ENCODE peak calls at places on chromosomes 16 and 17, in ten cellular contexts. One of them, this sample, is unnamed. For H3K4me1, the result is how much of the 10 kb centered on the place peaks cover.

GRCh38 chr17:81354944-81355327 is 40.3 kb upstream of the BAHCC1 start:
- DNase-seq in fibroblast of lung: no peak
- DNase-seq in uterus: no peak
- DNase-seq in CD8-positive, alpha-beta T cell: no peak
- DNase-seq in CD8-positive, alpha-beta memory T cell: no peak
- DNase-seq in A549: no peak
- DNase-seq in CD4-positive, CD25-positive, alpha-beta regulatory T cell: no peak
- DNase-seq in tibial nerve: no peak
- DNase-seq in cardiac muscle cell: no peak
- DNase-seq in heart left ventricle: no peak
- DNase-seq in this sample: no peak

GRCh38 chr17:71922439-71922838 is 198.4 kb upstream of the SOX9 start:
- DNase-seq in fibroblast of lung: peak
- DNase-seq in uterus: no peak
- DNase-seq in CD8-positive, alpha-beta T cell: no peak
- DNase-seq in CD8-positive, alpha-beta memory T cell: no peak
- DNase-seq in A549: no peak
- DNase-seq in CD4-positive, CD25-positive, alpha-beta regulatory T cell: no peak
- DNase-seq in tibial nerve: no peak
- DNase-seq in cardiac muscle cell: no peak
- DNase-seq in heart left ventricle: no peak
- DNase-seq in this sample: no peak

GRCh38 chr16:1820096-1820972 is 6.3 kb downstream of the HAGH start:
- DNase-seq in fibroblast of lung: no peak
- DNase-seq in uterus: no peak
- DNase-seq in CD8-positive, alpha-beta T cell: no peak
- DNase-seq in CD8-positive, alpha-beta memory T cell: no peak
- DNase-seq in A549: no peak
- DNase-seq in CD4-positive, CD25-positive, alpha-beta regulatory T cell: no peak
- DNase-seq in tibial nerve: no peak
- DNase-seq in cardiac muscle cell: no peak
- DNase-seq in heart left ventricle: no peak
- DNase-seq in this sample: no peak

GRCh38 chr16:3059041-3059722 is 6.3 kb upstream of the IL32 start:
- DNase-seq in fibroblast of lung: peak
- DNase-seq in uterus: peak
- DNase-seq in CD8-positive, alpha-beta T cell: peak
- DNase-seq in CD8-positive, alpha-beta memory T cell: peak
- DNase-seq in A549: peak
- DNase-seq in CD4-positive, CD25-positive, alpha-beta regulatory T cell: peak
- DNase-seq in tibial nerve: peak
- DNase-seq in cardiac muscle cell: peak
- DNase-seq in heart left ventricle: peak
- DNase-seq in this sample: peak

GRCh38 chr16:49755291-49755611 is 100.7 kb downstream of the ZNF423 start:
- DNase-seq in fibroblast of lung: peak
- DNase-seq in uterus: no peak
- DNase-seq in CD8-positive, alpha-beta T cell: no peak
- DNase-seq in CD8-positive, alpha-beta memory T cell: no peak
- DNase-seq in A549: peak
- DNase-seq in CD4-positive, CD25-positive, alpha-beta regulatory T cell: no peak
- DNase-seq in tibial nerve: peak
- DNase-seq in cardiac muscle cell: peak
- DNase-seq in heart left ventricle: no peak
- DNase-seq in this sample: no peak

GRCh38 chr16:19443659-19444058 is 26.0 kb downstream of the TMC5 start:
- DNase-seq in fibroblast of lung: no peak
- DNase-seq in uterus: no peak
- DNase-seq in CD8-positive, alpha-beta T cell: no peak
- DNase-seq in CD8-positive, alpha-beta memory T cell: no peak
- DNase-seq in A549: no peak
- DNase-seq in CD4-positive, CD25-positive, alpha-beta regulatory T cell: no peak
- DNase-seq in tibial nerve: no peak
- DNase-seq in cardiac muscle cell: no peak
- DNase-seq in heart left ventricle: no peak
- DNase-seq in this sample: no peak

GRCh38 chr17:600576-601301 is 113.9 kb downstream of the VPS53 start:
- DNase-seq in fibroblast of lung: peak
- DNase-seq in uterus: peak
- DNase-seq in CD8-positive, alpha-beta T cell: no peak
- DNase-seq in CD8-positive, alpha-beta memory T cell: no peak
- DNase-seq in A549: no peak
- DNase-seq in CD4-positive, CD25-positive, alpha-beta regulatory T cell: no peak
- DNase-seq in tibial nerve: no peak
- DNase-seq in cardiac muscle cell: no peak
- DNase-seq in heart left ventricle: no peak
- DNase-seq in this sample: no peak

GRCh38 chr16:19926449-19927390 is 42.1 kb upstream of the GPRC5B start:
- DNase-seq in fibroblast of lung: peak
- DNase-seq in uterus: no peak
- DNase-seq in CD8-positive, alpha-beta T cell: no peak
- DNase-seq in CD8-positive, alpha-beta memory T cell: no peak
- DNase-seq in A549: no peak
- DNase-seq in CD4-positive, CD25-positive, alpha-beta regulatory T cell: no peak
- DNase-seq in tibial nerve: no peak
- DNase-seq in cardiac muscle cell: no peak
- DNase-seq in heart left ventricle: no peak
- DNase-seq in this sample: no peak

GRCh38 chr16:88966986-88967799 is 9.8 kb downstream of the CBFA2T3 start:
- DNase-seq in fibroblast of lung: no peak
- DNase-seq in uterus: no peak
- DNase-seq in CD8-positive, alpha-beta T cell: no peak
- DNase-seq in CD8-positive, alpha-beta memory T cell: no peak
- DNase-seq in A549: no peak
- DNase-seq in CD4-positive, CD25-positive, alpha-beta regulatory T cell: no peak
- DNase-seq in tibial nerve: no peak
- DNase-seq in cardiac muscle cell: no peak
- DNase-seq in heart left ventricle: no peak
- DNase-seq in this sample: no peak

GRCh38 chr16:88964636-88965035 is 12.4 kb downstream of the CBFA2T3 start:
- DNase-seq in fibroblast of lung: no peak
- DNase-seq in uterus: no peak
- DNase-seq in CD8-positive, alpha-beta T cell: no peak
- DNase-seq in CD8-positive, alpha-beta memory T cell: no peak
- DNase-seq in A549: no peak
- DNase-seq in CD4-positive, CD25-positive, alpha-beta regulatory T cell: no peak
- DNase-seq in tibial nerve: no peak
- DNase-seq in cardiac muscle cell: no peak
- DNase-seq in heart left ventricle: no peak
- DNase-seq in this sample: no peak

GRCh38 chr16:88963583-88963982 is 13.4 kb downstream of the CBFA2T3 start:
- DNase-seq in fibroblast of lung: no peak
- DNase-seq in uterus: no peak
- DNase-seq in CD8-positive, alpha-beta T cell: no peak
- DNase-seq in CD8-positive, alpha-beta memory T cell: no peak
- DNase-seq in A549: no peak
- DNase-seq in CD4-positive, CD25-positive, alpha-beta regulatory T cell: no peak
- DNase-seq in tibial nerve: no peak
- DNase-seq in cardiac muscle cell: no peak
- DNase-seq in heart left ventricle: peak
- DNase-seq in this sample: no peak

GRCh38 chr16:88965826-88966480 is 11.1 kb downstream of the CBFA2T3 start:
- DNase-seq in fibroblast of lung: no peak
- DNase-seq in uterus: no peak
- DNase-seq in CD8-positive, alpha-beta T cell: no peak
- DNase-seq in CD8-positive, alpha-beta memory T cell: no peak
- DNase-seq in A549: no peak
- DNase-seq in CD4-positive, CD25-positive, alpha-beta regulatory T cell: no peak
- DNase-seq in tibial nerve: no peak
- DNase-seq in cardiac muscle cell: no peak
- DNase-seq in heart left ventricle: peak
- DNase-seq in this sample: no peak

DNA sequence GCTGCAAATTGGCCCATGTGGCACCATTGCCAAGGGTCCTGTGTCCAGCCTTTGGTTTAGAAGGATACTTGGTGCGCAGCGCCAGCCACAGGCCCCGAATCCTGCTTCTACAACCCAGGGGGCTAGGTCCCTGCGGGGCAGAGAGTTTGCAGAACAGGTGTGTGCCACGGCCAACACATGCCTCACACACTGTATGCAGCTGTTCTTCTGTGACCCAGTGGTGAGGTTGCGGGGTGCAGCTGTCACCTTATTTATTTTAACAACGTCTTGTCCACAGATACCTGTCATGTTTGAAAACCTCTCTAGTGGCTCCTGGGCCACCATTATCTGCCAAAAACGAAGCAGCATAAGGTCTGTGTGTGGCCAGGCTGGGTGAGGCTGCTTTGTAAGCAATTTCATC is 11.6 kb downstream of the CBFA2T3 start:
- DNase-seq in fibroblast of lung: no peak
- DNase-seq in uterus: no peak
- DNase-seq in CD8-positive, alpha-beta T cell: no peak
- DNase-seq in CD8-positive, alpha-beta memory T cell: no peak
- DNase-seq in A549: no peak
- DNase-seq in CD4-positive, CD25-positive, alpha-beta regulatory T cell: no peak
- DNase-seq in tibial nerve: no peak
- DNase-seq in cardiac muscle cell: no peak
- DNase-seq in heart left ventricle: peak
- DNase-seq in this sample: no peak
- H3K27ac ChIP-seq in fibroblast of lung: no peak
- H3K27ac ChIP-seq in uterus: no peak
- H3K27ac ChIP-seq in CD8-positive, alpha-beta T cell: no peak
- H3K27ac ChIP-seq in CD8-positive, alpha-beta memory T cell: no peak
- H3K27ac ChIP-seq in A549: no peak
- H3K27ac ChIP-seq in CD4-positive, CD25-positive, alpha-beta regulatory T cell: no peak
- H3K27ac ChIP-seq in tibial nerve: no peak
- H3K27ac ChIP-seq in cardiac muscle cell: no peak
- H3K27ac ChIP-seq in heart left ventricle: no peak
- H3K27ac ChIP-seq in this sample: no peak

DNA sequence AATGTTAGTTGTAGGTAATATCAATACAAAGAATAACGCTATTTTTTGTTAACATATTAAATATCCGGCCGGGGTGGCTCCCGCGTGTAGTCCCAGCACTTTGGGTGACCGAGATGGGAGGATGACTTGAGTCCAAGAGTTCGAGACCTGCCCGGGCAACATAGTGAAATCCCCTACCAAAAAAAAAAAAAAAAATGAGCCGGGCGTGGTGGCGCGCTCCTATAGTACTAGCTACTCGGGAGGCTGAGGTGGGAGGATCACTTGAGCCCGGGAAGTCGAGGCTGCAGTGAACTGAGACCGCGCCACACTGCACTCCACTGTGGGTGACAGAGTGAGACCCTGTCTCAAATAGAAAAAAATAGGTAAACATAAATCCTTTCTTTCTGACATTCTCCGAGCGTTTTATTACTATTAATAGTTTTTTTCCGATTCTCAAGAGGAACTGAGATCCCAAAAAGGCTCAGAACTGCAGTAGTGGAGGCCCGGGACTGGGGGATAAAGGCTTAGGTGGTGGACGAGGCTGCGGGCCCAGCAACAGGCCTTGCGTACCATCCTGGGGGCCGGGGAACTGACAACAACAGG is 1.0 kb downstream of the N4BP1 start:
- DNase-seq in fibroblast of lung: no peak
- DNase-seq in uterus: no peak
- DNase-seq in CD8-positive, alpha-beta T cell: no peak
- DNase-seq in CD8-positive, alpha-beta memory T cell: peak
- DNase-seq in A549: no peak
- DNase-seq in CD4-positive, CD25-positive, alpha-beta regulatory T cell: no peak
- DNase-seq in tibial nerve: no peak
- DNase-seq in cardiac muscle cell: no peak
- DNase-seq in heart left ventricle: no peak
- DNase-seq in this sample: peak
- H3K4me1 ChIP-seq in fibroblast of lung: under half
- H3K4me1 ChIP-seq in uterus: under half
- H3K4me1 ChIP-seq in CD8-positive, alpha-beta T cell: half or more
- H3K4me1 ChIP-seq in CD8-positive, alpha-beta memory T cell: half or more
- H3K4me1 ChIP-seq in A549: under half
- H3K4me1 ChIP-seq in CD4-positive, CD25-positive, alpha-beta regulatory T cell: half or more
- H3K4me1 ChIP-seq in tibial nerve: under half
- H3K4me1 ChIP-seq in cardiac muscle cell: under half
- H3K4me1 ChIP-seq in heart left ventricle: under half
- H3K4me1 ChIP-seq in this sample: under half

GRCh38 chr17:82939213-82940030 is 99.6 kb upstream of the ZNF750 start:
- DNase-seq in fibroblast of lung: no peak
- DNase-seq in uterus: peak
- DNase-seq in CD8-positive, alpha-beta T cell: no peak
- DNase-seq in CD8-positive, alpha-beta memory T cell: no peak
- DNase-seq in A549: no peak
- DNase-seq in CD4-positive, CD25-positive, alpha-beta regulatory T cell: no peak
- DNase-seq in tibial nerve: no peak
- DNase-seq in cardiac muscle cell: no peak
- DNase-seq in heart left ventricle: no peak
- DNase-seq in this sample: no peak

GRCh38 chr17:82941021-82942001 is 101.5 kb upstream of the ZNF750 start:
- DNase-seq in fibroblast of lung: no peak
- DNase-seq in uterus: peak
- DNase-seq in CD8-positive, alpha-beta T cell: no peak
- DNase-seq in CD8-positive, alpha-beta memory T cell: no peak
- DNase-seq in A549: no peak
- DNase-seq in CD4-positive, CD25-positive, alpha-beta regulatory T cell: no peak
- DNase-seq in tibial nerve: no peak
- DNase-seq in cardiac muscle cell: no peak
- DNase-seq in heart left ventricle: no peak
- DNase-seq in this sample: no peak

GRCh38 chr17:82938486-82939212 is 98.8 kb upstream of the ZNF750 start:
- DNase-seq in fibroblast of lung: no peak
- DNase-seq in uterus: no peak
- DNase-seq in CD8-positive, alpha-beta T cell: no peak
- DNase-seq in CD8-positive, alpha-beta memory T cell: no peak
- DNase-seq in A549: no peak
- DNase-seq in CD4-positive, CD25-positive, alpha-beta regulatory T cell: no peak
- DNase-seq in tibial nerve: no peak
- DNase-seq in cardiac muscle cell: no peak
- DNase-seq in heart left ventricle: no peak
- DNase-seq in this sample: no peak

GRCh38 chr17:82942166-82943130 is 102.6 kb upstream of the ZNF750 start:
- DNase-seq in fibroblast of lung: no peak
- DNase-seq in uterus: peak
- DNase-seq in CD8-positive, alpha-beta T cell: no peak
- DNase-seq in CD8-positive, alpha-beta memory T cell: no peak
- DNase-seq in A549: no peak
- DNase-seq in CD4-positive, CD25-positive, alpha-beta regulatory T cell: no peak
- DNase-seq in tibial nerve: no peak
- DNase-seq in cardiac muscle cell: no peak
- DNase-seq in heart left ventricle: no peak
- DNase-seq in this sample: no peak

DNA sequence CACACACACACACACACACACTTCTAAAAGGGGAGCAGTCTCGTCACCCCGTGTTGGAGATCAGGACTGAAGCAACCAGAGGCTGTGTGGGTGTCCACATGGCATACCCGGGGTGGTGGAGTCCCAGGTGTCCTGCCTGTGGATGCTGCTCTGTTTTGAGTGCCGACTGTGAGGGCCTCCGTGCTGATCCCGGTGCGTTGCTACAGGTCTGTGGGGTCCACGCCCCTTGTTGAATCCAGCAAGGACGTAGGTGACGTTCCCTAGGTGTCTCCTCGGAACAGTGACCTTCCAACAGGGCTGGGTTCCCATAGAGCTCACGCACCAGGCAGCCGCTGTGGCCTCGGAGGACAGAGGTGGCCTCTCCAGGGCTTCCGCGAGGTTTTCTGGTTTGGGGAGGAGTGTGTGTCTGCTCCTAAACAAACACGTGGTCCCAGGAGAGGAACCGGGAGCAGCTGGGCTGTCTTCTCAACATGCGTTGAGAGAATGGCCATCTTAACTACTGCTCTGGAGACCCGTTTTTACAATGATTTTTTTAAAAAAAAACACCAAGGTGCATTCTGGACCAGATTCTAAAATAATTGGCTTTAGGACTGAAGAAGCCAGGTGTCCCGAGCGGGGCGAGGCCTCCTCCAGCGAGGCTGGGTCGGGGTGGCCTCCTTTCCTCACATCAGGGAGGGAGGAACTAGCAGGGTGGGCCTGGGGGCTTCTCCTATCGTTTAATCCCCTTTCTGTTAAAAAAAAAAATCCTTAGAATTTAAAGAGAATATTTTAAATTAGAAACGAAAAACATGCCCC is 100.6 kb upstream of the ZNF750 start:
- DNase-seq in fibroblast of lung: no peak
- DNase-seq in uterus: peak
- DNase-seq in CD8-positive, alpha-beta T cell: no peak
- DNase-seq in CD8-positive, alpha-beta memory T cell: no peak
- DNase-seq in A549: no peak
- DNase-seq in CD4-positive, CD25-positive, alpha-beta regulatory T cell: no peak
- DNase-seq in tibial nerve: no peak
- DNase-seq in cardiac muscle cell: no peak
- DNase-seq in heart left ventricle: no peak
- DNase-seq in this sample: no peak
- H3K27ac ChIP-seq in fibroblast of lung: no peak
- H3K27ac ChIP-seq in uterus: no peak
- H3K27ac ChIP-seq in CD8-positive, alpha-beta T cell: no peak
- H3K27ac ChIP-seq in CD8-positive, alpha-beta memory T cell: no peak
- H3K27ac ChIP-seq in A549: no peak
- H3K27ac ChIP-seq in CD4-positive, CD25-positive, alpha-beta regulatory T cell: no peak
- H3K27ac ChIP-seq in tibial nerve: no peak
- H3K27ac ChIP-seq in cardiac muscle cell: no peak
- H3K27ac ChIP-seq in heart left ventricle: no peak
- H3K27ac ChIP-seq in this sample: no peak

GRCh38 chr16:69860233-69861231 is 90.6 kb upstream of the CLEC18A start:
- DNase-seq in fibroblast of lung: no peak
- DNase-seq in uterus: no peak
- DNase-seq in CD8-positive, alpha-beta T cell: no peak
- DNase-seq in CD8-positive, alpha-beta memory T cell: no peak
- DNase-seq in A549: no peak
- DNase-seq in CD4-positive, CD25-positive, alpha-beta regulatory T cell: no peak
- DNase-seq in tibial nerve: no peak
- DNase-seq in cardiac muscle cell: no peak
- DNase-seq in heart left ventricle: no peak
- DNase-seq in this sample: no peak
- H3K4me1 ChIP-seq in fibroblast of lung: under half
- H3K4me1 ChIP-seq in uterus: under half
- H3K4me1 ChIP-seq in CD8-positive, alpha-beta T cell: under half
- H3K4me1 ChIP-seq in CD8-positive, alpha-beta memory T cell: under half
- H3K4me1 ChIP-seq in A549: under half
- H3K4me1 ChIP-seq in CD4-positive, CD25-positive, alpha-beta regulatory T cell: under half
- H3K4me1 ChIP-seq in tibial nerve: under half
- H3K4me1 ChIP-seq in cardiac muscle cell: under half
- H3K4me1 ChIP-seq in heart left ventricle: under half
- H3K4me1 ChIP-seq in this sample: under half